ENCODE peak calls at places on chromosomes 11 and 22, in seven cellular contexts. X, B, E, A, I, P and H are unnamed samples.

GRCh38 chr11:133985981-133986380 is 29.2 kb upstream of the IGSF9B start:
- DNase-seq in E (no peak), P (no peak), B (no peak), X (no peak), I (no peak), A (no peak), H (no peak)

GRCh38 chr11:1335811-1336761 is 26.7 kb upstream of the TOLLIP start:
- DNase-seq in X (peak), P (peak), E (peak), A (no peak), B (peak), I (peak), H (peak)

GRCh38 chr11:2574043-2574552 is 125.7 kb downstream of the KCNQ1OT1 start:
- DNase-seq in A (no peak), E (no peak), I (no peak), B (no peak), X (no peak), P (no peak), H (no peak)

GRCh38 chr22:46574993-46575914 is 37.8 kb upstream of the CELSR1 start:
- DNase-seq in I (no peak), A (peak), E (no peak), X (no peak), B (peak), P (no peak), H (peak)

GRCh38 chr22:20571531-20572007 is 64.2 kb downstream of the MED15 start:
- DNase-seq in B (no peak), X (peak), I (peak), A (no peak), E (peak), P (no peak), H (no peak)

GRCh38 chr11:32435947-32436750 is 810 bp upstream of the WT1 start:
- DNase-seq in P (no peak), B (peak), I (peak), A (no peak), E (no peak), X (no peak), H (no peak)

GRCh38 chr11:14542384-14542783 is 22.2 kb upstream of the PSMA1 start:
- DNase-seq in P (no peak), B (no peak), A (no peak), E (no peak), I (no peak), X (no peak), H (no peak)

GRCh38 chr11:103110406-103110805 is 1.2 kb downstream of the DYNC2H1 start:
- DNase-seq in I (peak), B (peak), E (no peak), A (no peak), X (no peak), P (no peak), H (no peak)

GRCh38 chr22:41725510-41726110 is 26.3 kb downstream of the MEI1 start:
- DNase-seq in I (no peak), X (no peak), A (no peak), E (no peak), B (no peak), P (peak), H (peak)

GRCh38 chr11:34274712-34275398 is 83.0 kb downstream of the ABTB2 start:
- DNase-seq in B (peak), A (peak), P (peak), I (peak), X (peak), E (no peak), H (peak)

GRCh38 chr11:68857037-68857586 is 15.4 kb upstream of the CPT1A start:
- DNase-seq in I (no peak), P (no peak), B (no peak), E (no peak), X (no peak), A (no peak), H (no peak)

GRCh38 chr22:45731798-45732495 is 60.3 kb downstream of the ATXN10 start:
- DNase-seq in A (no peak), B (peak), P (peak), E (no peak), I (peak), X (peak), H (peak)

GRCh38 chr22:40058265-40058664 is 63.5 kb downstream of the FAM83F start:
- DNase-seq in E (no peak), I (no peak), A (no peak), B (no peak), P (no peak), X (no peak), H (no peak)

GRCh38 chr22:42283288-42284229 is 13.1 kb upstream of the TCF20 start:
- DNase-seq in X (peak), I (no peak), E (no peak), B (no peak), A (no peak), P (no peak), H (peak)

GRCh38 chr22:44047891-44048301 is 23.8 kb downstream of the PARVB start:
- DNase-seq in I (no peak), X (no peak), B (no peak), E (peak), A (no peak), P (no peak), H (no peak)

GRCh38 chr11:34654491-34655334 is 33.8 kb downstream of the EHF start:
- DNase-seq in E (no peak), B (no peak), A (peak), I (peak), P (peak), X (peak), H (peak)

GRCh38 chr11:75113049-75113448 is 16.4 kb upstream of the OR2AT4 start:
- DNase-seq in P (no peak), X (no peak), I (no peak), B (no peak), E (no peak), A (no peak), H (no peak)

GRCh38 chr11:97269527-97269926 is 879.7 kb downstream of the JRKL start:
- DNase-seq in P (peak), B (peak), I (no peak), E (no peak), X (peak), A (no peak), H (no peak)

GRCh38 chr11:86416494-86416893 is 41.8 kb downstream of the CCDC81 start:
- DNase-seq in X (no peak), I (no peak), A (no peak), P (no peak), B (peak), E (no peak), H (no peak)

GRCh38 chr11:115170133-115170815 is 333.9 kb downstream of the CADM1 start:
- DNase-seq in E (peak), P (no peak), B (peak), X (peak), I (peak), A (no peak), H (peak)

GRCh38 chr11:44004452-44004833 is 43.3 kb upstream of the ACCSL start:
- DNase-seq in X (no peak), B (no peak), A (no peak), E (no peak), I (no peak), P (no peak), H (peak)

GRCh38 chr11:128407962-128408361 is 179.4 kb downstream of the ETS1 start:
- DNase-seq in B (peak), I (peak), X (no peak), P (no peak), E (no peak), A (no peak), H (no peak)

GRCh38 chr22:45537734-45538181 is 35.1 kb downstream of the FBLN1 start:
- DNase-seq in P (peak), I (peak), X (no peak), E (no peak), B (peak), A (no peak), H (no peak)

GRCh38 chr22:46071451-46072029 is 78.8 kb upstream of the PPARA start:
- DNase-seq in E (no peak), I (peak), B (peak), X (peak), A (peak), P (peak), H (no peak)

GRCh38 chr11:130420478-130421198 is 7.8 kb downstream of the ADAMTS8 start:
- DNase-seq in E (no peak), B (no peak), X (no peak), A (no peak), I (peak), P (no peak), H (no peak)

GRCh38 chr22:46584081-46584903 is 35.9 kb upstream of the GRAMD4 start:
- DNase-seq in I (no peak), X (peak), B (peak), E (no peak), A (no peak), P (peak), H (no peak)

GRCh38 chr11:113645593-113646349 is 60.3 kb downstream of the TMPRSS5 start:
- DNase-seq in B (peak), P (no peak), A (no peak), E (no peak), I (no peak), X (no peak), H (no peak)

GRCh38 chr11:14424096-14424495 is 65.1 kb upstream of the RRAS2 start:
- DNase-seq in I (peak), B (peak), P (peak), E (no peak), A (no peak), X (no peak), H (no peak)

GRCh38 chr22:19179472-19180048 is 1.0 kb upstream of the SLC25A1 start:
- DNase-seq in A (peak), E (peak), I (peak), P (peak), X (peak), B (peak), H (peak)

GRCh38 chr11:2690261-2690575 is 9.6 kb downstream of the KCNQ1OT1 start:
- DNase-seq in B (no peak), P (no peak), I (no peak), E (no peak), A (no peak), X (no peak), H (peak)

GRCh38 chr22:19596680-19597398 is 72.6 kb upstream of the CLDN5 start:
- DNase-seq in P (no peak), E (no peak), B (no peak), X (no peak), I (no peak), A (no peak), H (no peak)

GRCh38 chr11:62613275-62613864 is 313 bp downstream of the ROM1 start:
- DNase-seq in A (no peak), I (no peak), E (no peak), B (no peak), P (no peak), X (no peak), H (peak)

GRCh38 chr22:49971232-49972162 is 10.9 kb downstream of the PIM3 start:
- DNase-seq in E (peak), X (peak), A (no peak), B (peak), P (peak), I (peak), H (peak)

GRCh38 chr11:88354909-88355308 is 17.4 kb upstream of the CTSC start:
- DNase-seq in P (no peak), A (no peak), E (no peak), X (no peak), B (no peak), I (no peak), H (no peak)

GRCh38 chr22:33073989-33074391 is 15.8 kb upstream of the SYN3 start:
- DNase-seq in X (no peak), A (no peak), E (no peak), B (no peak), P (peak), I (peak), H (no peak)

GRCh38 chr11:19173004-19173689 is 28.6 kb downstream of the CSRP3 start:
- DNase-seq in E (no peak), I (no peak), A (no peak), B (no peak), X (no peak), P (no peak), H (no peak)